ENCODE peak calls at places on chromosome 11, in seven cellular contexts. T is HepG2, O is K562, W is HCT116, E is SK-N-SH, I is Panc1, B is GM12878. S is an unnamed sample. For H3K36me3, the result is how much of the 10 kb centered on the place peaks cover.

GRCh38 chr11:61021661-61022212 is 50.3 kb downstream of the CD6 start:
- DNase-seq in T (no peak), O (peak), W (no peak), E (no peak), I (no peak), B (no peak), S (peak)

GRCh38 chr11:67389477-67389876 is 2.3 kb upstream of the RAD9A start:
- DNase-seq in T (peak), O (peak), W (no peak), E (peak), I (peak), B (no peak), S (peak)

GRCh38 chr11:69142894-69143293 is 12.8 kb upstream of the SMIM38 start:
- DNase-seq in T (no peak), O (peak), W (no peak), E (no peak), I (no peak), B (no peak), S (no peak)

GRCh38 chr11:1655168-1656060 is 25.8 kb downstream of the KRTAP5-5 start:
- DNase-seq in T (no peak), O (no peak), W (no peak), E (peak), I (no peak), B (no peak), S (no peak)

GRCh38 chr11:119566299-119566698 is 143.3 kb upstream of the THY1 start:
- DNase-seq in T (no peak), O (no peak), W (no peak), E (no peak), I (no peak), B (no peak), S (no peak)

GRCh38 chr11:81658722-81659121 is 1074.9 kb downstream of the FAM181B start:
- DNase-seq in T (peak), O (peak), W (no peak), E (peak), I (no peak), B (no peak), S (peak)

GRCh38 chr11:76614471-76615183 is 55.9 kb downstream of the LRRC32 start:
- DNase-seq in T (no peak), O (no peak), W (no peak), E (peak), I (no peak), B (no peak), S (no peak)

GRCh38 chr11:77084581-77085191 is 17.9 kb downstream of the CAPN5 start:
- DNase-seq in T (no peak), O (no peak), W (no peak), E (no peak), I (no peak), B (no peak), S (no peak)

GRCh38 chr11:120061761-120062560 is 76.0 kb downstream of the TRIM29 start:
- DNase-seq in T (no peak), O (no peak), W (no peak), E (no peak), I (no peak), B (no peak), S (peak)

GRCh38 chr11:97019754-97020153 is 629.9 kb downstream of the JRKL start:
- DNase-seq in T (no peak), O (no peak), W (no peak), E (no peak), I (no peak), B (no peak), S (no peak)

GRCh38 chr11:121328967-121329653 is 36.5 kb downstream of the SC5D start:
- DNase-seq in T (no peak), O (no peak), W (no peak), E (no peak), I (no peak), B (no peak), S (no peak)

GRCh38 chr11:94648789-94649188 is 81.6 kb downstream of the PIWIL4 start:
- DNase-seq in T (no peak), O (no peak), W (no peak), E (no peak), I (no peak), B (no peak), S (no peak)

GRCh38 chr11:94647926-94648325 is 80.8 kb downstream of the PIWIL4 start:
- DNase-seq in T (no peak), O (no peak), W (no peak), E (peak), I (no peak), B (no peak), S (no peak)

GRCh38 chr11:94649254-94649653 is 82.1 kb downstream of the PIWIL4 start:
- DNase-seq in T (no peak), O (no peak), W (no peak), E (peak), I (no peak), B (no peak), S (no peak)

GRCh38 chr11:94650756-94651155 is 83.6 kb downstream of the PIWIL4 start:
- DNase-seq in T (no peak), O (no peak), W (no peak), E (no peak), I (no peak), B (no peak), S (no peak)

GRCh38 chr11:94649925-94650623 is 82.9 kb downstream of the PIWIL4 start:
- DNase-seq in T (no peak), O (no peak), W (no peak), E (no peak), I (no peak), B (no peak), S (peak)
- H3K4me3 ChIP-seq in T (no peak), O (no peak), W (no peak), E (no peak), I (no peak), B (no peak), S (peak)

GRCh38 chr11:62143727-62144126 is 19.9 kb downstream of the INCENP start:
- DNase-seq in T (no peak), O (no peak), W (no peak), E (peak), I (no peak), B (no peak), S (no peak)
- H3K36me3 ChIP-seq in T (half or more), O (half or more), W (half or more), E (under half), I (under half), B (under half), S (under half)

DNA sequence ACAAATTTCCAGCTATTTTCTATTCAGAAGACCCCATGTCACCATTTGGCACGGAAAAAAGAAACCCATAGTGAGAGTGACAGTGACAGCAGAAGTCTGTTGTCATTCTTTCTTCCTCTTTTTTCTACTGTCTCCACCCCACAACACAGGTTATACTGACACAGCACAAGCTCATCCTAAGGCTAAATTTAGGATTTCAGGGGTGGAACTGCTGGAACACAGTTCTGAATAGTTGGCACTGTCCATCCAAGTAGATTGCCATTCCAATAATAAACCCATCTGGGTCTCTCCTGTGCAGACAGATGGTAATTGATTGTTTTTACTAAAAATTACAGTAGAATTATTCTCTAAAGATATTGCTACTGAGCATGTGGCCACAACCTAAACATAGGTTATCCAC is 95.2 kb upstream of the C11orf87 start:
- DNase-seq in T (no peak), O (no peak), W (no peak), E (no peak), I (no peak), B (no peak), S (no peak)
- TF ChIP-seq REST in T (no peak), O (no peak), W (no peak), E (no peak), I (no peak), B (no peak), S (no peak)

DNA sequence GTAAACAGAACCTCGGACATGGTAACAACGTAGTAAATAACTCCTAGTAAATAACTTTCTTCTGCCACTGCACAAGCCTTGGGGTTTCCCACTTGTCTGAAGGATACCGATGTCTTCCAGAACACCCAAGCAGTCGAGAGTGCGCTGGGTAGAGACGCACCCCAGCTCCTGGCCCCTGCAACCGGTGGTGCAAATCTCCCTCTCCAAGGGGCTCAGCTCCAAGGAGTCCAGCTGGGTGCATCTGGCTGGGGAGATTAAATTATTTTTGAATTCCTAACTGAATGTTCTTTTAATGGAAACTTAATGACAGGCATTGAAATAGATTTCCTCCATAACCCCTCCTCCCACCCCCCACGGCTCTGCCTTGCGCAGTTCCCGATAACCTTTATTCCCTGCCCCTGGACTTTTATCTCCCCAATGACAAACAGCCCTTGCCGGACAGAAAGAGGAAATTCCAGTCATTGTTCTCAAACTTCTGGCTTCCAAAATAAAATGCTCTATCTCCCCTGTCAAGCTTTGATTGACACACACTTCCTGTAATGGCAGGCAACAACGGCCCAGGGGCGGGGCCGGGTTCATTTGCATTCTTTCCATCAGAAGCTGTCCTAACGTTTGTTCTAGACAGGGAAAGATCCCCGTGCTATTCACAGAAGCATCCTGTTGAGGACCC is 31.2 kb downstream of the KCNJ1 start:
- DNase-seq in T (peak), O (no peak), W (no peak), E (no peak), I (no peak), B (no peak), S (peak)
- H3K4me3 ChIP-seq in T (no peak), O (no peak), W (no peak), E (no peak), I (no peak), B (no peak), S (no peak)